ENCODE peak calls at places on chromosome 1, in six cellular contexts. Z is substantia nigra; J is iPS-NIHi11; Y is stimulated activated CD4-positive, alpha-beta T cell treated with anti-CD3 and anti-CD28 coated beads, Interleukin-4, amount 100 ng/mL, for 48 hours; H is B cell; X is activated CD4-positive, alpha-beta T cell treated with anti-CD3 and anti-CD28 coated beads, Interleukin-2, amount 50 U/mL, for 1 hour. D is an unnamed sample.

GRCh38 chr1:111176678-111177077 is 23.8 kb downstream of the DENND2D start:
- DNase-seq in Z (no peak), J (no peak), Y (no peak), H (no peak), X (no peak), D (no peak)

GRCh38 chr1:217048104-217048707 is 325.0 kb upstream of the ESRRG start:
- DNase-seq in Z (no peak), J (peak; percentile 70), Y (no peak), H (no peak), X (no peak), D (peak; percentile 46)

GRCh38 chr1:15122331-15122730 is 31.2 kb upstream of the TMEM51 start:
- DNase-seq in Z (no peak), J (no peak), Y (no peak), H (no peak), X (no peak), D (no peak)

GRCh38 chr1:224497714-224498573 is 63.3 kb upstream of the WDR26 start:
- DNase-seq in Z (no peak), J (peak; percentile 53), Y (peak; percentile 68), H (no peak), X (peak; percentile 27), D (no peak)

GRCh38 chr1:228060458-228061190 is 21.9 kb upstream of the ARF1 start:
- DNase-seq in Z (no peak), J (no peak), Y (no peak), H (no peak), X (no peak), D (no peak)

GRCh38 chr1:10508511-10508951 is 33.8 kb downstream of the PEX14 start:
- DNase-seq in Z (no peak), J (peak; percentile 71), Y (no peak), H (no peak), X (no peak), D (no peak)

GRCh38 chr1:10710489-10710888 is 86.0 kb downstream of the CASZ1 start:
- DNase-seq in Z (no peak), J (no peak), Y (no peak), H (no peak), X (no peak), D (no peak)

GRCh38 chr1:228306275-228307217 is 98.7 kb downstream of the OBSCN start:
- DNase-seq in Z (no peak), J (no peak), Y (no peak), H (no peak), X (no peak), D (peak; percentile 43)

GRCh38 chr1:94697839-94698238 is 122.3 kb upstream of the SLC44A3 start:
- DNase-seq in Z (no peak), J (no peak), Y (no peak), H (no peak), X (no peak), D (no peak)

GRCh38 chr1:89574621-89575020 is 50.0 kb downstream of the LRRC8B start:
- DNase-seq in Z (no peak), J (no peak), Y (no peak), H (no peak), X (no peak), D (no peak)

GRCh38 chr1:181594553-181594952 is 111.2 kb downstream of the CACNA1E start:
- DNase-seq in Z (no peak), J (no peak), Y (no peak), H (no peak), X (no peak), D (no peak)

GRCh38 chr1:71667224-71667623 is 586.4 kb upstream of the ZRANB2 start:
- DNase-seq in Z (no peak), J (no peak), Y (no peak), H (no peak), X (no peak), D (no peak)

GRCh38 chr1:73782901-73783300 is 415.1 kb downstream of the LRRIQ3 start:
- DNase-seq in Z (no peak), J (no peak), Y (no peak), H (no peak), X (no peak), D (no peak)

GRCh38 chr1:226308166-226308722 is 720 bp downstream of the LIN9 start:
- DNase-seq in Z (no peak), J (no peak), Y (peak; percentile 7), H (no peak), X (no peak), D (peak; percentile 40)

GRCh38 chr1:17307946-17308345 is at the start of gene PADI4:
- DNase-seq in Z (no peak), J (no peak), Y (no peak), H (no peak), X (no peak), D (no peak)

GRCh38 chr1:62621907-62622306 is 24.6 kb downstream of the ANGPTL3 start:
- DNase-seq in Z (no peak), J (no peak), Y (no peak), H (no peak), X (no peak), D (no peak)

GRCh38 chr1:205438213-205439158 is 16.6 kb upstream of the LEMD1 start:
- DNase-seq in Z (peak; percentile 16), J (peak; percentile 58), Y (no peak), H (no peak), X (no peak), D (peak; percentile 31)

GRCh38 chr1:109277434-109278204 is 5.3 kb downstream of the PSRC1 start:
- DNase-seq in Z (peak; percentile 67), J (peak; percentile 85), Y (peak; percentile 61), H (peak; percentile 72), X (peak; percentile 53), D (peak; percentile 92)

GRCh38 chr1:1164701-1165451 is 8.8 kb upstream of the TTLL10 start:
- DNase-seq in Z (no peak), J (no peak), Y (no peak), H (no peak), X (no peak), D (no peak)

GRCh38 chr1:51643362-51643761 is 26.5 kb downstream of the OSBPL9 start:
- DNase-seq in Z (no peak), J (peak; percentile 8), Y (no peak), H (no peak), X (no peak), D (no peak)

GRCh38 chr1:54263601-54264226 is 63.7 kb downstream of the MRPL37 start:
- DNase-seq in Z (no peak), J (no peak), Y (no peak), H (no peak), X (no peak), D (no peak)

GRCh38 chr1:94755675-94756074 is 64.5 kb upstream of the SLC44A3 start:
- DNase-seq in Z (no peak), J (no peak), Y (no peak), H (no peak), X (no peak), D (no peak)

GRCh38 chr1:215631489-215631888 is 64.4 kb downstream of the KCTD3 start:
- DNase-seq in Z (no peak), J (peak; percentile 17), Y (no peak), H (no peak), X (no peak), D (no peak)

GRCh38 chr1:29719253-29719652 is 482.9 kb downstream of the PTPRU start:
- DNase-seq in Z (no peak), J (no peak), Y (no peak), H (no peak), X (no peak), D (no peak)

GRCh38 chr1:1230656-1231399 is 973 bp downstream of the SDF4 start:
- DNase-seq in Z (no peak), J (no peak), Y (no peak), H (no peak), X (no peak), D (no peak)

GRCh38 chr1:31482478-31483011 is 69.5 kb downstream of the SERINC2 start:
- DNase-seq in Z (no peak), J (no peak), Y (no peak), H (no peak), X (no peak), D (no peak)

GRCh38 chr1:112849967-112850641 is 105.9 kb downstream of the SLC16A1 start:
- DNase-seq in Z (no peak), J (no peak), Y (no peak), H (no peak), X (no peak), D (no peak)

GRCh38 chr1:226649244-226649643 is 89.8 kb downstream of the ITPKB start:
- DNase-seq in Z (no peak), J (no peak), Y (no peak), H (no peak), X (no peak), D (no peak)

GRCh38 chr1:41713557-41714327 is 205.0 kb downstream of the HIVEP3 start:
- DNase-seq in Z (no peak), J (peak; percentile 37), Y (no peak), H (no peak), X (no peak), D (no peak)

GRCh38 chr1:162822391-162823200 is 32.1 kb downstream of the HSD17B7 start:
- DNase-seq in Z (no peak), J (peak; percentile 63), Y (no peak), H (no peak), X (no peak), D (no peak)

GRCh38 chr1:17075470-17076255 is 21.8 kb upstream of the SDHB start:
- DNase-seq in Z (no peak), J (peak; percentile 83), Y (peak; percentile 8), H (no peak), X (no peak), D (no peak)

GRCh38 chr1:226162898-226163297 is 23.6 kb downstream of the ACBD3 start:
- DNase-seq in Z (no peak), J (no peak), Y (no peak), H (no peak), X (no peak), D (no peak)

GRCh38 chr1:207316622-207317510 is 4.6 kb upstream of the CD55 start:
- DNase-seq in Z (no peak), J (peak; percentile 44), Y (no peak), H (no peak), X (no peak), D (no peak)

D was measured in Peyer's patch.